ENCODE peak calls at places on chromosome 6, in six cellular contexts. L is heart left ventricle, I is GM12865, J is T-helper 2 cell, V is amniotic epithelial cell, H is A172. T is an unnamed sample.

GRCh38 chr6:137086031-137086430 is 41.3 kb upstream of the IL20RA start:
- DNase-seq in L (no peak), I (no peak), J (no peak), V (no peak), H (no peak), T (no peak)

GRCh38 chr6:170181338-170181690 is 109.6 kb downstream of the DLL1 start:
- DNase-seq in L (no peak), I (no peak), J (no peak), V (no peak), H (no peak), T (no peak)

GRCh38 chr6:117971637-117972036 is 64.6 kb downstream of the SLC35F1 start:
- DNase-seq in L (no peak), I (no peak), J (no peak), V (no peak), H (no peak), T (no peak)

GRCh38 chr6:132530293-132530974 is 7.6 kb upstream of the TAAR9 start:
- DNase-seq in L (peak), I (peak), J (peak), V (peak), H (peak), T (peak)

GRCh38 chr6:109872968-109873545 is 105.1 kb upstream of the GPR6 start:
- DNase-seq in L (no peak), I (no peak), J (no peak), V (no peak), H (no peak), T (no peak)

GRCh38 chr6:26033132-26033941 is 53.9 kb upstream of the HFE start:
- DNase-seq in L (peak), I (peak), J (peak), V (peak), H (peak), T (peak)

GRCh38 chr6:81849248-81849647 is 96.8 kb upstream of the TENT5A start:
- DNase-seq in L (no peak), I (no peak), J (no peak), V (no peak), H (no peak), T (no peak)

GRCh38 chr6:28948782-28949486 is 25.1 kb upstream of the TRIM27 start:
- DNase-seq in L (no peak), I (no peak), J (no peak), V (no peak), H (no peak), T (no peak)

GRCh38 chr6:150377211-150377781 is 8.5 kb downstream of the IYD start:
- DNase-seq in L (no peak), I (no peak), J (no peak), V (no peak), H (no peak), T (no peak)

GRCh38 chr6:15907914-15908518 is 220.9 kb upstream of the MYLIP start:
- DNase-seq in L (no peak), I (no peak), J (no peak), V (no peak), H (no peak), T (no peak)

GRCh38 chr6:166515072-166515810 is 71.2 kb downstream of the RAMACL start:
- DNase-seq in L (no peak), I (no peak), J (no peak), V (peak), H (peak), T (peak)

GRCh38 chr6:11632795-11633511 is 95.4 kb downstream of the TMEM170B start:
- DNase-seq in L (peak), I (no peak), J (no peak), V (no peak), H (peak), T (no peak)

GRCh38 chr6:44201638-44202303 is 15.0 kb upstream of the MYMX start:
- DNase-seq in L (no peak), I (no peak), J (no peak), V (no peak), H (no peak), T (no peak)

GRCh38 chr6:30931959-30932645 is at the start of gene SFTA2:
- DNase-seq in L (no peak), I (no peak), J (no peak), V (no peak), H (no peak), T (no peak)

GRCh38 chr6:156822747-156823206 is 45.6 kb downstream of the ARID1B start:
- DNase-seq in L (no peak), I (no peak), J (no peak), V (no peak), H (no peak), T (no peak)

GRCh38 chr6:27088068-27088467 is 159.4 kb upstream of the PRSS16 start:
- DNase-seq in L (no peak), I (no peak), J (no peak), V (no peak), H (no peak), T (no peak)

GRCh38 chr6:150293423-150294280 is 75.2 kb upstream of the IYD start:
- DNase-seq in L (no peak), I (no peak), J (no peak), V (peak), H (peak), T (no peak)

GRCh38 chr6:140566706-140567330 is 1192.4 kb upstream of the CITED2 start:
- DNase-seq in L (no peak), I (no peak), J (no peak), V (peak), H (peak), T (no peak)

GRCh38 chr6:106830930-106831329 is 143.6 kb downstream of the CD24 start:
- DNase-seq in L (no peak), I (no peak), J (no peak), V (no peak), H (no peak), T (no peak)

GRCh38 chr6:161429921-161430490 is 156.1 kb upstream of the AGPAT4 start:
- DNase-seq in L (no peak), I (no peak), J (no peak), V (no peak), H (no peak), T (no peak)

GRCh38 chr6:21188505-21189223 is 404.9 kb upstream of the SOX4 start:
- DNase-seq in L (no peak), I (peak), J (no peak), V (no peak), H (no peak), T (no peak)

GRCh38 chr6:28794175-28795002 is 129.4 kb downstream of the TRIM27 start:
- DNase-seq in L (no peak), I (peak), J (no peak), V (peak), H (peak), T (no peak)

GRCh38 chr6:16600701-16601100 is 160.6 kb downstream of the ATXN1 start:
- DNase-seq in L (no peak), I (no peak), J (no peak), V (no peak), H (no peak), T (no peak)

GRCh38 chr6:153511896-153512496 is 380.9 kb upstream of the RGS17 start:
- DNase-seq in L (no peak), I (peak), J (no peak), V (peak), H (peak), T (no peak)

GRCh38 chr6:89679215-89680120 is 40.9 kb upstream of the LYRM2 start:
- DNase-seq in L (no peak), I (no peak), J (no peak), V (no peak), H (no peak), T (no peak)

GRCh38 chr6:29531668-29532067 is 27.9 kb downstream of the UBD start:
- DNase-seq in L (no peak), I (no peak), J (no peak), V (no peak), H (no peak), T (no peak)

GRCh38 chr6:160065200-160065599 is 56.4 kb upstream of the SLC22A1 start:
- DNase-seq in L (no peak), I (no peak), J (no peak), V (no peak), H (no peak), T (no peak)

GRCh38 chr6:38346291-38347079 is 293.2 kb downstream of the BTBD9 start:
- DNase-seq in L (no peak), I (no peak), J (no peak), V (peak), H (peak), T (no peak)

GRCh38 chr6:1271071-1271763 is 40.7 kb upstream of the FOXQ1 start:
- DNase-seq in L (no peak), I (no peak), J (no peak), V (peak), H (no peak), T (no peak)

GRCh38 chr6:149560736-149561135 is 5.4 kb upstream of the GINM1 start:
- DNase-seq in L (no peak), I (peak), J (no peak), V (peak), H (no peak), T (no peak)

GRCh38 chr6:164347455-164347854 is 932.9 kb downstream of the QKI start:
- DNase-seq in L (no peak), I (no peak), J (no peak), V (no peak), H (no peak), T (no peak)